ENCODE peak calls at places on chromosomes 5 and 9, in eight cellular contexts. U is GM23338; O is stomach; J is CD8-positive, alpha-beta T cell; E is GM13976; X is endothelial cell; D is tibial nerve; P is psoas muscle. M is an unnamed sample.

GRCh38 chr9:134381671-134382505 is 55.6 kb downstream of the RXRA start:
- DNase-seq in U (no peak), O (no peak), J (peak; percentile 75), E (peak; percentile 71), X (peak; percentile 27), D (no peak), P (peak; percentile 73), M (peak; percentile 58)

GRCh38 chr9:137417161-137418021 is 5.6 kb downstream of the EXD3 start:
- DNase-seq in U (peak; percentile 35), O (no peak), J (no peak), E (no peak), X (no peak), D (no peak), P (peak; percentile 61), M (no peak)

GRCh38 chr5:146466521-146467349 is 19.6 kb downstream of the TCERG1 start:
- DNase-seq in U (peak; percentile 21), O (no peak), J (no peak), E (no peak), X (no peak), D (no peak), P (no peak), M (no peak)

GRCh38 chr9:95570646-95571045 is 53.9 kb upstream of the PTCH1 start:
- DNase-seq in U (peak; percentile 34), O (no peak), J (no peak), E (no peak), X (peak; percentile 25), D (no peak), P (no peak), M (no peak)

GRCh38 chr5:179623906-179624741 is 653 bp upstream of the HNRNPH1 start:
- DNase-seq in U (peak; percentile 86), O (no peak), J (peak; percentile 59), E (peak; percentile 62), X (no peak), D (no peak), P (peak; percentile 68), M (no peak)

GRCh38 chr9:69546265-69546664 is 125.9 kb downstream of the APBA1 start:
- DNase-seq in U (peak; percentile 80), O (no peak), J (no peak), E (no peak), X (peak; percentile 33), D (no peak), P (no peak), M (peak; percentile 61)

GRCh38 chr9:32455738-32456137 is 70.3 kb downstream of the RIGI start:
- DNase-seq in U (no peak), O (no peak), J (no peak), E (no peak), X (no peak), D (no peak), P (no peak), M (no peak)

GRCh38 chr9:73280113-73280512 is 128.4 kb downstream of the ANXA1 start:
- DNase-seq in U (no peak), O (no peak), J (no peak), E (no peak), X (no peak), D (no peak), P (no peak), M (no peak)

GRCh38 chr9:109806506-109807115 is 26.6 kb downstream of the PALM2AKAP2 start:
- DNase-seq in U (no peak), O (no peak), J (no peak), E (no peak), X (no peak), D (peak; percentile 30), P (no peak), M (no peak)

GRCh38 chr9:81601639-81602623 is 87.4 kb downstream of the TLE1 start:
- DNase-seq in U (no peak), O (no peak), J (no peak), E (no peak), X (peak; percentile 55), D (no peak), P (no peak), M (no peak)

GRCh38 chr5:65244031-65244430 is 237.7 kb downstream of the ADAMTS6 start:
- DNase-seq in U (no peak), O (no peak), J (no peak), E (no peak), X (no peak), D (no peak), P (no peak), M (no peak)

GRCh38 chr9:82201186-82201585 is 212.6 kb downstream of the SPATA31D1 start:
- DNase-seq in U (no peak), O (no peak), J (no peak), E (no peak), X (no peak), D (no peak), P (no peak), M (peak; percentile 80)

GRCh38 chr5:106874531-106874930 is 796.2 kb downstream of the EFNA5 start:
- DNase-seq in U (no peak), O (no peak), J (no peak), E (no peak), X (no peak), D (no peak), P (no peak), M (no peak)

GRCh38 chr9:131552030-131552429 is 6.7 kb downstream of the PRRT1B start:
- DNase-seq in U (no peak), O (no peak), J (no peak), E (no peak), X (no peak), D (no peak), P (no peak), M (no peak)

GRCh38 chr9:131555841-131556673 is 10.7 kb downstream of the PRRT1B start:
- DNase-seq in U (no peak), O (no peak), J (no peak), E (no peak), X (no peak), D (no peak), P (no peak), M (no peak)

GRCh38 chr9:131557855-131558548 is 12.7 kb downstream of the PRRT1B start:
- DNase-seq in U (no peak), O (no peak), J (no peak), E (no peak), X (no peak), D (no peak), P (no peak), M (no peak)

GRCh38 chr9:131554088-131554864 is 9.0 kb downstream of the PRRT1B start:
- DNase-seq in U (peak; percentile 65), O (no peak), J (no peak), E (no peak), X (no peak), D (no peak), P (no peak), M (no peak)

DNA sequence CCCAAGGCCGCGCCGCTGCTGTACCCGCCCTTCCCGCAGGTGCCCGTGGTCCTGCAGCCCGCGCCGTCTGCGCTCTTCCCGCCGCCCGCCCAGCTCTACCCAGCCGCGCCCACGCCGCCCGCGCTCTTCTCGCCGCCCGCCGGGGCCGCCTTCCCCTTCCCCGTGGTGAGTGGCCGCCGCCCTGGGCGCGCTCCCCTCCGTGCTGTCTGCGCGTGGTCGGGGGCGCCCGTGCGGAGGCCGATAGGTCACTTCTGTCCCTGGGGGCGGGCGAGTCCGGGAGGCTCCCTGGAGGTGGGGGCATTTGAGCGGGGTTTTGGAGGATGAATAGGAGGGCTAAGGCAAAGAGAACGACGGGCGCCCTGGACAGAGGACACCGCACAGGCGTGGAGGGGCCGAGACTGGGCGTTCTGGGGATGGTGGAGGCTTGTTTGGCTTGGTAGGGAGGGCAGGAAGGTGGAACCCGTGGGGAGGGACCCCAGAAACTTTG is 9.6 kb downstream of the PRRT1B start:
- DNase-seq in U (peak; percentile 54), O (no peak), J (no peak), E (no peak), X (no peak), D (no peak), P (no peak), M (no peak)
- TF ChIP-seq CTCF in U (no peak), O (no peak), J (no peak), E (no peak), X (no peak), D (no peak), P (no peak), M (no peak)

GRCh38 chr5:142692280-142692775 is 6.4 kb upstream of the FGF1 start:
- DNase-seq in U (no peak), O (no peak), J (no peak), E (no peak), X (no peak), D (no peak), P (no peak), M (no peak)

GRCh38 chr5:142696379-142696778 is 10.5 kb upstream of the FGF1 start:
- DNase-seq in U (no peak), O (no peak), J (no peak), E (no peak), X (no peak), D (no peak), P (no peak), M (no peak)

GRCh38 chr5:142697846-142698245 is 12.0 kb upstream of the FGF1 start:
- DNase-seq in U (no peak), O (no peak), J (no peak), E (no peak), X (no peak), D (no peak), P (peak; percentile 74), M (peak; percentile 47)

GRCh38 chr5:142697356-142697807 is 11.5 kb upstream of the FGF1 start:
- DNase-seq in U (no peak), O (no peak), J (no peak), E (no peak), X (no peak), D (no peak), P (peak; percentile 76), M (no peak)

DNA sequence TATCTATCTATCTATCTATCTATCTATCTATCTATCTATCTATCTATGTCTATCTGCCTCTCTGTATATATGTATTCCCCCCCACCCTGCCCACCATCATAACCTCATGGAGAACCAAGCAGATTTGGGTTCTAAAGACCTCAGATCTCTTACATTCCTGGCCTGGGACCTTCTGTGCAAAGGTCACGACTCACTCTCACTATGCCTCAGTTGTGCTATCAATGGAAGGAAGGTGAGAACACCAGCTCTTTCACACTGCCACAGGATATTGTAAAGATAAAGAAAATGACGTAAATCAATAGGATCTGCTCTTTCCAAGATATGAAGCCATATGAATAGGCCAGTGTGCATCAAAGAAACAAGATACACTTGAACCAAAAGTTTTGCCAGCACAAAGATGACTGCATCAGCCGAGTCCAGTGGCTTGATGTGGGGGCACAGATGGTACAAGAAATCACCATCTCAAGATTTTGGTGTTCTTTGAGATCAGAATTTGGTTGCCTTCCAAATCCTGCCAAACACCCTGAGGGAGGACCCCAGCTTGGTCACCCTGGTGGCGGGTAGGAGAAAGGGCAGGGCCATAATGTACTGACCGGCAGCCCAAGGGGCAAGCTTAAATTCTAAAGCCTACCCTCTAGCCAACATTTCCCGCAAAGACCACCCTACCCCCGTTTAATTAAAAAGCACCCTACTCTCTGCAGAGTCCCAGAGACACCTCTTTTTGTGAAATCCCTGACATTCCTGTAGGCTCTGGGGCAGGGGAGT is 8.4 kb upstream of the FGF1 start:
- DNase-seq in U (peak; percentile 41), O (no peak), J (no peak), E (no peak), X (no peak), D (no peak), P (no peak), M (no peak)
- TF ChIP-seq CTCF in U (peak; percentile 52), O (no peak), J (no peak), E (no peak), X (peak; percentile 52), D (no peak), P (no peak), M (no peak)

GRCh38 chr5:54379590-54379989 is 69.2 kb upstream of the ARL15 start:
- DNase-seq in U (no peak), O (no peak), J (no peak), E (peak; percentile 38), X (no peak), D (no peak), P (no peak), M (no peak)
- TF ChIP-seq CTCF in U (no peak), O (no peak), J (no peak), E (no peak), X (no peak), D (no peak), P (no peak), M (no peak)

GRCh38 chr5:138752341-138752950 is 779 bp upstream of the CTNNA1 start:
- DNase-seq in U (peak; percentile 72), O (no peak), J (no peak), E (no peak), X (peak; percentile 19), D (no peak), P (no peak), M (peak; percentile 13)
- TF ChIP-seq CTCF in U (peak; percentile 21), O (no peak), J (no peak), E (peak; percentile 38), X (no peak), D (no peak), P (no peak), M (no peak)

M was measured in thyroid gland.